ENCODE peak calls at places on chromosomes 16 and 17, in seven cellular contexts. P is cardiac septum; C is neural progenitor cell; X is activated naive CD4-positive, alpha-beta T cell treated with anti-CD3 and anti-CD28 coated beads, Interleukin-2, amount 50 U/mL, for 16 hours; A is stimulated activated CD8-positive, alpha-beta memory T cell treated with anti-CD3 and anti-CD28 coated beads, Interleukin-15, amount 100 ng/mL, for 4 hours; O is RPMI7951; Q is GM13976. K is an unnamed sample.

GRCh38 chr16:75265911-75266701 is 14.7 kb upstream of the BCAR1 start:
- DNase-seq in A (no peak), C (peak; percentile 95), O (peak; percentile 69), P (no peak), Q (peak; percentile 96), X (no peak), K (peak; percentile 39)

GRCh38 chr17:79363552-79364275 is 247.1 kb downstream of the RBFOX3 start:
- DNase-seq in X (no peak), O (no peak), P (no peak), C (no peak), A (no peak), Q (no peak), K (no peak)

GRCh38 chr17:70929226-70929625 is 759.9 kb downstream of the KCNJ2 start:
- DNase-seq in P (no peak), C (no peak), O (no peak), Q (no peak), X (no peak), A (no peak), K (no peak)

GRCh38 chr17:61903251-61903650 is 24.5 kb downstream of the INTS2 start:
- DNase-seq in A (no peak), P (no peak), X (no peak), Q (no peak), C (no peak), O (no peak), K (no peak)

GRCh38 chr16:15636392-15636873 is 6.5 kb downstream of the MARF1 start:
- DNase-seq in P (no peak), A (no peak), Q (peak; percentile 56), X (no peak), O (no peak), C (no peak), K (no peak)

GRCh38 chr17:80866050-80866793 is 125.4 kb upstream of the CHMP6 start:
- DNase-seq in C (peak; percentile 76), A (peak; percentile 44), Q (peak; percentile 75), X (peak; percentile 64), O (peak; percentile 62), P (no peak), K (peak; percentile 42)

GRCh38 chr17:38563362-38564253 is 42.1 kb downstream of the SRCIN1 start:
- DNase-seq in X (peak; percentile 33), Q (no peak), C (peak; percentile 84), P (no peak), O (no peak), A (no peak), K (no peak)

GRCh38 chr16:1645914-1646525 is 32.1 kb upstream of the JPT2 start:
- DNase-seq in A (peak; percentile 32), C (no peak), Q (no peak), O (peak; percentile 87), X (peak; percentile 41), P (no peak), K (peak; percentile 46)

GRCh38 chr16:1870365-1871082 is 1.4 kb downstream of the MEIOB start:
- DNase-seq in A (no peak), X (no peak), Q (no peak), O (peak; percentile 47), P (no peak), C (no peak), K (no peak)

GRCh38 chr16:1325673-1326371 is 7.6 kb upstream of the BAIAP3 start:
- DNase-seq in O (no peak), Q (no peak), A (no peak), X (no peak), C (no peak), P (no peak), K (no peak)

GRCh38 chr17:79836952-79837887 is 2.0 kb downstream of the CBX4 start:
- DNase-seq in C (peak; percentile 63), A (no peak), P (peak; percentile 88), Q (peak; percentile 81), X (peak; percentile 50), O (peak; percentile 66), K (no peak)

GRCh38 chr16:46739934-46740333 is 8.2 kb downstream of the MYLK3 start:
- DNase-seq in Q (no peak), X (no peak), P (no peak), A (no peak), C (no peak), O (no peak), K (no peak)

GRCh38 chr16:64983983-64984382 is 137.9 kb downstream of the CDH11 start:
- DNase-seq in A (no peak), C (peak; percentile 74), X (no peak), Q (no peak), P (no peak), O (peak; percentile 78), K (no peak)

GRCh38 chr17:74756891-74757290 is 8.5 kb downstream of the NHERF1 start:
- DNase-seq in C (no peak), P (no peak), Q (no peak), O (no peak), X (no peak), A (no peak), K (no peak)

GRCh38 chr17:46777943-46778915 is 40.3 kb downstream of the WNT3 start:
- DNase-seq in C (peak; percentile 83), X (no peak), P (no peak), O (peak; percentile 18), A (no peak), Q (no peak), K (no peak)

K was measured in T1000.